ENCODE peak calls at places on chromosome 22, in six cellular contexts. One of them, this sample, is unnamed.

GRCh38 chr22:27435839-27436581 is 365.5 kb downstream of the MN1 start:
- DNase-seq in upper lobe of right lung: no peak
- DNase-seq in GM23338: peak; percentile 38
- DNase-seq in GM12878: no peak
- DNase-seq in neural progenitor cell: peak; percentile 77
- DNase-seq in PC-9: no peak
- DNase-seq in this sample: peak; percentile 59

GRCh38 chr22:20552450-20552894 is 45.1 kb downstream of the MED15 start:
- DNase-seq in neural progenitor cell: no peak
- DNase-seq in PC-9: no peak
- DNase-seq in GM12878: no peak
- DNase-seq in GM23338: no peak
- DNase-seq in upper lobe of right lung: no peak
- DNase-seq in this sample: no peak

GRCh38 chr22:36425977-36426523 is 38.3 kb upstream of the MYH9 start:
- DNase-seq in neural progenitor cell: peak; percentile 49
- DNase-seq in GM23338: peak; percentile 47
- DNase-seq in GM12878: no peak
- DNase-seq in PC-9: no peak
- DNase-seq in upper lobe of right lung: peak; percentile 75
- DNase-seq in this sample: peak; percentile 71

GRCh38 chr22:42188808-42189447 is 58.3 kb upstream of the CYP2D6 start:
- DNase-seq in PC-9: peak; percentile 32
- DNase-seq in GM12878: no peak
- DNase-seq in upper lobe of right lung: no peak
- DNase-seq in GM23338: no peak
- DNase-seq in neural progenitor cell: no peak
- DNase-seq in this sample: no peak

GRCh38 chr22:20577549-20577975 is 70.2 kb downstream of the MED15 start:
- DNase-seq in upper lobe of right lung: no peak
- DNase-seq in neural progenitor cell: no peak
- DNase-seq in GM12878: no peak
- DNase-seq in GM23338: no peak
- DNase-seq in PC-9: no peak
- DNase-seq in this sample: no peak

GRCh38 chr22:26443901-26444300 is 14.8 kb downstream of the ASPHD2 start:
- DNase-seq in GM23338: no peak
- DNase-seq in GM12878: no peak
- DNase-seq in upper lobe of right lung: no peak
- DNase-seq in neural progenitor cell: no peak
- DNase-seq in PC-9: no peak
- DNase-seq in this sample: no peak

GRCh38 chr22:35540600-35541253 is at the start of gene RASD2:
- DNase-seq in upper lobe of right lung: no peak
- DNase-seq in GM23338: peak; percentile 67
- DNase-seq in GM12878: no peak
- DNase-seq in PC-9: peak; percentile 43
- DNase-seq in neural progenitor cell: peak; percentile 69
- DNase-seq in this sample: peak; percentile 58

GRCh38 chr22:25369133-25369532 is 149.7 kb downstream of the CRYBB2 start:
- DNase-seq in PC-9: no peak
- DNase-seq in GM12878: no peak
- DNase-seq in neural progenitor cell: no peak
- DNase-seq in GM23338: no peak
- DNase-seq in upper lobe of right lung: no peak
- DNase-seq in this sample: no peak

GRCh38 chr22:22728382-22728781 is 84.0 kb downstream of the GGTLC2 start:
- DNase-seq in GM12878: no peak
- DNase-seq in PC-9: no peak
- DNase-seq in GM23338: no peak
- DNase-seq in upper lobe of right lung: no peak
- DNase-seq in neural progenitor cell: no peak
- DNase-seq in this sample: no peak

GRCh38 chr22:28817919-28818859 is 17.8 kb upstream of the XBP1 start:
- DNase-seq in PC-9: peak; percentile 63
- DNase-seq in neural progenitor cell: no peak
- DNase-seq in upper lobe of right lung: peak; percentile 76
- DNase-seq in GM12878: no peak
- DNase-seq in GM23338: peak; percentile 20
- DNase-seq in this sample: no peak

GRCh38 chr22:21807545-21807944 is 59.9 kb downstream of the MAPK1 start:
- DNase-seq in GM23338: no peak
- DNase-seq in PC-9: no peak
- DNase-seq in GM12878: no peak
- DNase-seq in upper lobe of right lung: no peak
- DNase-seq in neural progenitor cell: no peak
- DNase-seq in this sample: no peak

GRCh38 chr22:26348810-26349526 is 80.1 kb upstream of the ASPHD2 start:
- DNase-seq in GM23338: no peak
- DNase-seq in upper lobe of right lung: no peak
- DNase-seq in neural progenitor cell: no peak
- DNase-seq in PC-9: no peak
- DNase-seq in GM12878: no peak
- DNase-seq in this sample: no peak

GRCh38 chr22:42169055-42169469 is 38.5 kb upstream of the CYP2D6 start:
- DNase-seq in neural progenitor cell: peak; percentile 89
- DNase-seq in GM12878: peak; percentile 51
- DNase-seq in upper lobe of right lung: no peak
- DNase-seq in GM23338: peak; percentile 93
- DNase-seq in PC-9: peak; percentile 56
- DNase-seq in this sample: peak; percentile 83

GRCh38 chr22:33918676-33919590 is 1.3 kb downstream of the LARGE1 start:
- DNase-seq in GM12878: no peak
- DNase-seq in GM23338: no peak
- DNase-seq in PC-9: no peak
- DNase-seq in upper lobe of right lung: no peak
- DNase-seq in neural progenitor cell: no peak
- DNase-seq in this sample: peak; percentile 6

GRCh38 chr22:26050079-26050478 is 119.2 kb upstream of the SEZ6L start:
- DNase-seq in GM12878: no peak
- DNase-seq in PC-9: no peak
- DNase-seq in GM23338: no peak
- DNase-seq in neural progenitor cell: no peak
- DNase-seq in upper lobe of right lung: no peak
- DNase-seq in this sample: no peak

GRCh38 chr22:47175151-47175760 is 412.8 kb downstream of the TBC1D22A start:
- DNase-seq in upper lobe of right lung: peak; percentile 57
- DNase-seq in GM12878: no peak
- DNase-seq in PC-9: no peak
- DNase-seq in neural progenitor cell: no peak
- DNase-seq in GM23338: no peak
- DNase-seq in this sample: no peak

GRCh38 chr22:48055827-48056226 is 1293.4 kb downstream of the TBC1D22A start:
- DNase-seq in GM12878: no peak
- DNase-seq in upper lobe of right lung: peak; percentile 32
- DNase-seq in PC-9: no peak
- DNase-seq in GM23338: no peak
- DNase-seq in neural progenitor cell: no peak
- DNase-seq in this sample: no peak

GRCh38 chr22:30206964-30207363 is 39.6 kb downstream of the LIF start:
- DNase-seq in PC-9: peak; percentile 87
- DNase-seq in GM12878: no peak
- DNase-seq in neural progenitor cell: peak; percentile 76
- DNase-seq in GM23338: peak; percentile 81
- DNase-seq in upper lobe of right lung: no peak
- DNase-seq in this sample: peak; percentile 43

GRCh38 chr22:29443861-29444431 is 5.6 kb downstream of the RFPL1 start:
- DNase-seq in GM12878: no peak
- DNase-seq in upper lobe of right lung: no peak
- DNase-seq in GM23338: peak; percentile 36
- DNase-seq in PC-9: no peak
- DNase-seq in neural progenitor cell: no peak
- DNase-seq in this sample: no peak

GRCh38 chr22:46004105-46004866 is 27.3 kb upstream of the WNT7B start:
- DNase-seq in GM23338: no peak
- DNase-seq in GM12878: no peak
- DNase-seq in PC-9: no peak
- DNase-seq in neural progenitor cell: no peak
- DNase-seq in upper lobe of right lung: peak; percentile 66
- DNase-seq in this sample: no peak

GRCh38 chr22:24185501-24186351 is 4.4 kb downstream of the SUSD2 start:
- DNase-seq in neural progenitor cell: no peak
- DNase-seq in GM12878: no peak
- DNase-seq in PC-9: no peak
- DNase-seq in GM23338: no peak
- DNase-seq in upper lobe of right lung: peak; percentile 66
- DNase-seq in this sample: no peak

GRCh38 chr22:20273720-20274119 is 5.6 kb upstream of the RTN4R start:
- DNase-seq in upper lobe of right lung: no peak
- DNase-seq in PC-9: no peak
- DNase-seq in GM12878: no peak
- DNase-seq in neural progenitor cell: no peak
- DNase-seq in GM23338: no peak
- DNase-seq in this sample: no peak

GRCh38 chr22:23226497-23226850 is 46.2 kb downstream of the BCR start:
- DNase-seq in neural progenitor cell: no peak
- DNase-seq in GM12878: no peak
- DNase-seq in upper lobe of right lung: no peak
- DNase-seq in PC-9: no peak
- DNase-seq in GM23338: no peak
- DNase-seq in this sample: no peak

DNA sequence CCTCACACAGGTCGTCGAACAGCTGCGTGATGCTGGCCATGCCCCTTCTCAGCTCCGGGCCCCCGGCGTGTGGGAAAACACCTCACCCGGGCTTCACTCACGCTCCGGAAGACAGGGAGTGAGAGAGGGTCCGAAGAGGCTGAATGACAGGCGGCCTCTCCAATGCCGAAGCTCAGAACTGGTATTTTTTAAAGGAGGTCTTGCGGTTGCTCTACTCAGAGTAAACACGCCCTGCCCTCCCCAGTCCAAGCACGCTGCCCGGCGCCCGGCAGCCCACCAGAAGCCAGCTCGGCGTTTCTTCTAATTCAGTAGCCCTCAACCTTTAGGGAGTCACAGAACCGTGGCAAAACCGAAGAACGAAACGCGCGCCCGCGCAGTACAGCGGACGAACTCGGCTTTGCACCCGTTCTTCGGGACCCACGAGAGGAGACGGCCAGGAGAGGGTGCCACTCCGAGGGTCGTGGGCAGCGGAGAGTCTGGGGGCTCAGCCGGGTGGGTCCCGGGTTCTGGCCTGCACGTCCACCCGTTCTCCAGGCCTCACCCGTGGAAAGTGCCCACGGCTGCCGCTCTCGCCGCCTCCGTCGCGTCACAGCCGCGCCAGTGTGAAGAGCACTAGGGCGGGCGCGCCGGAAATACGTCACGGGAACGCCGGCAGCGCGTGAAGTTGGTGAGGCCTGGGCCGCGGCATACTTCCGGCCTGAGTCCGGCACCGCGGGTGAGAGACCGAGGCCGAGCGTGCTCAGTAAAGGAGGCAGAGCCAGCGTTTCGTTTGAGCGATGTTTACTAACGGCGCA is at the start of gene TUBGCP6:
- DNase-seq in PC-9: peak; percentile 91
- DNase-seq in neural progenitor cell: peak; percentile 97
- DNase-seq in upper lobe of right lung: peak; percentile 98
- DNase-seq in GM23338: peak; percentile 98
- DNase-seq in GM12878: peak; percentile 53
- DNase-seq in this sample: peak; percentile 94
- TF ChIP-seq CTCF in PC-9: peak; percentile 27
- TF ChIP-seq CTCF in neural progenitor cell: peak; percentile 48
- TF ChIP-seq CTCF in upper lobe of right lung: peak; percentile 21
- TF ChIP-seq CTCF in GM23338: no peak
- TF ChIP-seq CTCF in GM12878: no peak
- TF ChIP-seq CTCF in this sample: no peak

GRCh38 chr22:44686873-44687600 is 15.0 kb upstream of the PRR5 start:
- DNase-seq in GM23338: no peak
- DNase-seq in PC-9: no peak
- DNase-seq in upper lobe of right lung: no peak
- DNase-seq in neural progenitor cell: no peak
- DNase-seq in GM12878: no peak
- DNase-seq in this sample: no peak

GRCh38 chr22:44683881-44684280 is 18.1 kb upstream of the PRR5 start:
- DNase-seq in GM12878: no peak
- DNase-seq in upper lobe of right lung: no peak
- DNase-seq in PC-9: no peak
- DNase-seq in GM23338: no peak
- DNase-seq in neural progenitor cell: no peak
- DNase-seq in this sample: no peak

GRCh38 chr22:44683237-44683636 is 18.8 kb upstream of the PRR5 start:
- DNase-seq in neural progenitor cell: no peak
- DNase-seq in GM12878: peak; percentile 45
- DNase-seq in PC-9: no peak
- DNase-seq in GM23338: no peak
- DNase-seq in upper lobe of right lung: no peak
- DNase-seq in this sample: no peak

GRCh38 chr22:44684506-44685383 is 17.3 kb upstream of the PRR5 start:
- DNase-seq in GM12878: peak; percentile 63
- DNase-seq in PC-9: peak; percentile 90
- DNase-seq in neural progenitor cell: peak; percentile 93
- DNase-seq in GM23338: peak; percentile 97
- DNase-seq in upper lobe of right lung: peak; percentile 90
- DNase-seq in this sample: peak; percentile 86

GRCh38 chr22:44685384-44686056 is 16.5 kb upstream of the PRR5 start:
- DNase-seq in PC-9: peak; percentile 60
- DNase-seq in GM23338: peak; percentile 72
- DNase-seq in neural progenitor cell: peak; percentile 77
- DNase-seq in upper lobe of right lung: peak; percentile 81
- DNase-seq in GM12878: peak; percentile 71
- DNase-seq in this sample: peak; percentile 53
- TF ChIP-seq CTCF in PC-9: no peak
- TF ChIP-seq CTCF in GM23338: peak; percentile 46
- TF ChIP-seq CTCF in neural progenitor cell: no peak
- TF ChIP-seq CTCF in upper lobe of right lung: no peak
- TF ChIP-seq CTCF in GM12878: peak; percentile 46
- TF ChIP-seq CTCF in this sample: no peak

DNA sequence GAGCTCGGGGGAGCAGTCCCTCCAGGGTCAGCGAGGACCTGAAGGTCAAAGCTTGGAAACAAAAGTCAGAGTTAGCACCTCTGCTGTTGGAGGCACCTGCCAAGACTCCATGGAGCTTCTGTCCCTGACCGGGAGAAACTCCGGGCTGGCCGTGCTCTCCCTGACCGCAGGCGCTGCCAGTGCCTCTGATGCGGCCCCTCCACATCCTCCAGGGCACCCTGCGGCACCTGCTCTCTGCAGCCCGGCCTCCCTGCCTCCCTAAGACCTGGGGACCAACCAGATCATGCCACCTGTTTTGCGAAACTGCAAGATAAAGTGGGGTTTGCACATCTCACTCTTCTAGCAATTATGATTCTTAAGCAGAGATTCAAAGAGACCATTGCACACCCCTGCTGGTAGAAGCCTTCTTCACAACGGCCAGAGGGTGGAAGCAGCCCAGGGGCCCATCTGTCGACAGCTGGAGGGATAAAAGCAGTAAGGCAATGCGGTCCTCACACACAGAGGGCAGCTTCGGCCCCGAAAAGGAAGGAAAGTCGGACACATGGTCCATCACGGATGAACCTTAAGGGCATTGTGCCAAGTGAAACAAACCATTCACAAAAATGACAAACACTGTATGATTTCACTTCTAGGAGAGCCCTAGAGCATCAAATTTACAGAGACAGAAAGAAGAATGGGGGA is 477.1 kb downstream of the BRD1 start:
- DNase-seq in neural progenitor cell: no peak
- DNase-seq in GM12878: no peak
- DNase-seq in GM23338: no peak
- DNase-seq in upper lobe of right lung: peak; percentile 52
- DNase-seq in PC-9: no peak
- DNase-seq in this sample: no peak
- TF ChIP-seq CTCF in neural progenitor cell: no peak
- TF ChIP-seq CTCF in GM12878: no peak
- TF ChIP-seq CTCF in GM23338: no peak
- TF ChIP-seq CTCF in upper lobe of right lung: no peak
- TF ChIP-seq CTCF in PC-9: no peak
- TF ChIP-seq CTCF in this sample: no peak

GRCh38 chr22:39529487-39529851 is 3.1 kb downstream of the RPS19BP1 start:
- DNase-seq in GM23338: no peak
- DNase-seq in PC-9: no peak
- DNase-seq in neural progenitor cell: no peak
- DNase-seq in upper lobe of right lung: no peak
- DNase-seq in GM12878: no peak
- DNase-seq in this sample: no peak
- TF ChIP-seq CTCF in GM23338: no peak
- TF ChIP-seq CTCF in PC-9: no peak
- TF ChIP-seq CTCF in neural progenitor cell: no peak
- TF ChIP-seq CTCF in upper lobe of right lung: peak; percentile 11
- TF ChIP-seq CTCF in GM12878: no peak
- TF ChIP-seq CTCF in this sample: no peak

This sample was measured in nephron progenitor cell.